ENCODE peak calls at places on chromosomes 4 and X, in ten cellular contexts. L, K, E, C, A, O, J, N, Q and U are unnamed samples.

GRCh38 chrX:131675596-131676194 is 131.8 kb downstream of the OR13H1 start:
- DNase-seq in L (peak), K (no peak), E (no peak), C (no peak), A (no peak), O (no peak), J (no peak), N (peak), Q (peak), U (no peak)

GRCh38 chrX:3244203-3244743 is 102.2 kb downstream of the MXRA5 start:
- DNase-seq in L (no peak), K (no peak), E (no peak), C (no peak), A (no peak), O (no peak), J (no peak), N (no peak), Q (peak), U (no peak)

GRCh38 chr4:40736910-40737309 is 12.8 kb upstream of the NSUN7 start:
- DNase-seq in L (peak), K (no peak), E (peak), C (no peak), A (peak), O (no peak), J (no peak), N (no peak), Q (peak), U (no peak)

GRCh38 chr4:30103455-30103854 is 616.7 kb upstream of the PCDH7 start:
- DNase-seq in L (no peak), K (no peak), E (no peak), C (no peak), A (no peak), O (no peak), J (no peak), N (no peak), Q (peak), U (no peak)

GRCh38 chr4:7928711-7929505 is 10.8 kb downstream of the AFAP1 start:
- DNase-seq in L (peak), K (no peak), E (no peak), C (no peak), A (no peak), O (no peak), J (no peak), N (peak), Q (no peak), U (no peak)

GRCh38 chr4:186789671-186790070 is 66.0 kb upstream of the FAT1 start:
- DNase-seq in L (no peak), K (no peak), E (no peak), C (no peak), A (no peak), O (no peak), J (no peak), N (no peak), Q (peak), U (no peak)

GRCh38 chr4:175823015-175823741 is 11.1 kb upstream of the GPM6A start:
- DNase-seq in L (no peak), K (no peak), E (no peak), C (no peak), A (no peak), O (no peak), J (no peak), N (no peak), Q (no peak), U (no peak)

GRCh38 chr4:160848901-160849735 is 1314.7 kb downstream of the FSTL5 start:
- DNase-seq in L (no peak), K (no peak), E (no peak), C (no peak), A (no peak), O (no peak), J (no peak), N (no peak), Q (peak), U (no peak)

GRCh38 chr4:38500433-38500832 is 163.6 kb upstream of the KLF3 start:
- DNase-seq in L (no peak), K (no peak), E (no peak), C (no peak), A (no peak), O (no peak), J (no peak), N (no peak), Q (no peak), U (no peak)

GRCh38 chr4:7171191-7171900 is 21.0 kb upstream of the SORCS2 start:
- DNase-seq in L (no peak), K (no peak), E (peak), C (no peak), A (no peak), O (no peak), J (no peak), N (no peak), Q (no peak), U (no peak)

GRCh38 chrX:44314259-44314734 is 29.2 kb downstream of the EFHC2 start:
- DNase-seq in L (peak), K (peak), E (peak), C (peak), A (no peak), O (peak), J (no peak), N (no peak), Q (peak), U (no peak)

GRCh38 chrX:47798861-47799260 is 37.8 kb upstream of the ZNF81 start:
- DNase-seq in L (no peak), K (no peak), E (no peak), C (no peak), A (no peak), O (no peak), J (no peak), N (no peak), Q (no peak), U (no peak)

GRCh38 chr4:169957785-169958184 is 68.4 kb downstream of the MFAP3L start:
- DNase-seq in L (no peak), K (no peak), E (no peak), C (no peak), A (no peak), O (no peak), J (no peak), N (no peak), Q (no peak), U (no peak)

GRCh38 chrX:154436597-154437397 is at the start of gene GDI1:
- DNase-seq in L (peak), K (peak), E (peak), C (peak), A (peak), O (peak), J (no peak), N (no peak), Q (peak), U (peak)

GRCh38 chrX:153928846-153929245 is 2.8 kb upstream of the ARHGAP4 start:
- DNase-seq in L (no peak), K (no peak), E (no peak), C (no peak), A (no peak), O (no peak), J (no peak), N (no peak), Q (no peak), U (no peak)

GRCh38 chr4:151276787-151277557 is at the start of gene PRSS48:
- DNase-seq in L (peak), K (peak), E (peak), C (peak), A (peak), O (peak), J (no peak), N (peak), Q (peak), U (peak)

GRCh38 chr4:121846662-121847061 is 23.0 kb upstream of the CCNA2 start:
- DNase-seq in L (no peak), K (no peak), E (no peak), C (no peak), A (no peak), O (no peak), J (no peak), N (no peak), Q (no peak), U (no peak)